ENCODE peak calls at places on chromosomes 11 and 22, in six cellular contexts. B is fibroblast of lung, D is PC-3, L is astrocyte, T is SK-N-SH, V is PC-9. M is an unnamed sample.

GRCh38 chr11:104338186-104338585 is 174.2 kb upstream of the PDGFD start:
- DNase-seq in B (peak), L (peak), V (no peak), T (no peak), D (no peak), M (no peak)

GRCh38 chr11:107741044-107741823 is 29.4 kb upstream of the SLN start:
- DNase-seq in B (peak), T (peak), V (peak), L (no peak), D (peak), M (peak)

GRCh38 chr11:123231263-123231662 is 36.2 kb upstream of the CLMP start:
- DNase-seq in D (no peak), L (no peak), B (no peak), V (no peak), T (no peak), M (no peak)

GRCh38 chr22:24694971-24695928 is 79.3 kb downstream of the PIWIL3 start:
- DNase-seq in T (no peak), D (no peak), B (no peak), L (no peak), V (no peak), M (peak)

GRCh38 chr11:84543367-84544159 is 1083.6 kb downstream of the DLG2 start:
- DNase-seq in V (no peak), L (no peak), D (no peak), T (peak), B (no peak), M (peak)

GRCh38 chr22:17972385-17973181 is 51.8 kb downstream of the MICAL3 start:
- DNase-seq in T (no peak), V (peak), D (peak), L (peak), B (peak), M (peak)

GRCh38 chr11:90911192-90911591 is 688.3 kb upstream of the CHORDC1 start:
- DNase-seq in L (no peak), B (no peak), T (no peak), V (no peak), D (no peak), M (no peak)

GRCh38 chr11:85626496-85626895 is 648 bp downstream of the DLG2 start:
- DNase-seq in L (no peak), T (no peak), V (no peak), B (no peak), D (peak), M (no peak)

GRCh38 chr11:788009-788640 is 1.8 kb downstream of the CEND1 start:
- DNase-seq in L (no peak), V (no peak), B (no peak), D (no peak), T (no peak), M (no peak)

GRCh38 chr11:102312656-102313055 is 4.6 kb upstream of the BIRC3 start:
- DNase-seq in L (no peak), V (no peak), D (peak), T (no peak), B (peak), M (no peak)

GRCh38 chr11:64074239-64074638 is 38.5 kb downstream of the FLRT1 start:
- DNase-seq in V (no peak), B (peak), T (no peak), L (no peak), D (no peak), M (no peak)

GRCh38 chr11:67283490-67283963 is 5.6 kb upstream of the ANKRD13D start:
- DNase-seq in L (no peak), B (no peak), D (no peak), V (no peak), T (no peak), M (no peak)

GRCh38 chr11:9137293-9138132 is 46.1 kb upstream of the SCUBE2 start:
- DNase-seq in L (peak), V (peak), T (peak), B (peak), D (peak), M (peak)

GRCh38 chr11:85076535-85077330 is 550.4 kb downstream of the DLG2 start:
- DNase-seq in V (peak), T (no peak), L (peak), B (peak), D (peak), M (no peak)

GRCh38 chr11:14045417-14045816 is 82.9 kb downstream of the SPON1 start:
- DNase-seq in T (no peak), V (no peak), L (no peak), D (no peak), B (no peak), M (no peak)

GRCh38 chr11:107370390-107370789 is 87.2 kb downstream of the CWF19L2 start:
- DNase-seq in D (peak), V (no peak), T (no peak), L (peak), B (peak), M (no peak)

GRCh38 chr11:63906585-63906984 is 10.4 kb downstream of the RCOR2 start:
- DNase-seq in T (peak), L (no peak), B (no peak), D (peak), V (no peak), M (peak)

GRCh38 chr11:78684377-78684776 is 109.7 kb upstream of the NARS2 start:
- DNase-seq in V (no peak), B (peak), L (no peak), T (no peak), D (no peak), M (peak)

GRCh38 chr22:22425366-22425765 is 83.2 kb downstream of the ZNF280B start:
- DNase-seq in L (no peak), B (no peak), V (no peak), T (no peak), D (no peak), M (no peak)

GRCh38 chr22:22427542-22428065 is 80.9 kb downstream of the ZNF280B start:
- DNase-seq in L (no peak), B (no peak), T (no peak), V (no peak), D (no peak), M (no peak)

GRCh38 chr22:22424210-22424800 is 84.2 kb downstream of the ZNF280B start:
- DNase-seq in D (no peak), T (no peak), B (no peak), L (no peak), V (no peak), M (peak)

GRCh38 chr22:22424956-22425355 is 83.6 kb downstream of the ZNF280B start:
- DNase-seq in L (no peak), T (no peak), D (no peak), B (no peak), V (no peak), M (no peak)

GRCh38 chr22:22425783-22426624 is 82.5 kb downstream of the ZNF280B start:
- DNase-seq in D (no peak), B (no peak), L (no peak), T (no peak), V (no peak), M (no peak)
- H2AFZ ChIP-seq in D (no peak), B (no peak), L (no peak), T (no peak), V (no peak), M (no peak)

GRCh38 chr22:19886605-19887250 is 32.1 kb upstream of the GNB1L start:
- DNase-seq in V (no peak), B (peak), D (no peak), L (peak), T (no peak), M (no peak)
- H3K4me3 ChIP-seq in V (no peak), B (no peak), D (no peak), L (no peak), T (no peak), M (no peak)

GRCh38 chr11:93542753-93543246 is 391 bp downstream of the SMCO4 start:
- DNase-seq in B (no peak), T (no peak), V (no peak), D (no peak), L (no peak), M (no peak)

GRCh38 chr11:93543292-93543977 is at the start of gene SMCO4:
- DNase-seq in V (peak), T (peak), L (peak), D (peak), B (peak), M (peak)

GRCh38 chr11:93541884-93542752 is 1.1 kb downstream of the SMCO4 start:
- DNase-seq in T (peak), B (peak), D (peak), L (peak), V (peak), M (peak)

GRCh38 chr11:93540337-93540736 is 2.9 kb downstream of the SMCO4 start:
- DNase-seq in D (no peak), B (no peak), V (no peak), L (no peak), T (no peak), M (no peak)

GRCh38 chr11:93541154-93541553 is 2.0 kb downstream of the SMCO4 start:
- DNase-seq in T (no peak), L (no peak), D (no peak), B (no peak), V (no peak), M (no peak)
- H3K27ac ChIP-seq in T (no peak), L (no peak), D (no peak), B (no peak), V (no peak), M (no peak)

GRCh38 chr11:118694771-118695170 is 15.3 kb upstream of the TREH start:
- DNase-seq in T (no peak), B (no peak), D (no peak), L (no peak), V (no peak), M (no peak)

GRCh38 chr11:118689852-118690552 is 10.6 kb upstream of the TREH start:
- DNase-seq in B (peak), V (peak), L (peak), D (peak), T (peak), M (peak)

GRCh38 chr11:118694185-118694584 is 14.7 kb upstream of the TREH start:
- DNase-seq in B (no peak), V (no peak), T (no peak), L (no peak), D (no peak), M (no peak)

GRCh38 chr11:118690553-118691304 is 11.3 kb upstream of the TREH start:
- DNase-seq in D (no peak), B (no peak), T (no peak), V (no peak), L (no peak), M (no peak)

GRCh38 chr11:118691926-118692830 is 12.7 kb upstream of the TREH start:
- DNase-seq in D (peak), T (no peak), L (peak), V (no peak), B (peak), M (no peak)
- H2AFZ ChIP-seq in D (no peak), T (peak), L (peak), V (no peak), B (no peak), M (peak)

GRCh38 chr22:38454011-38454360 is 1.0 kb downstream of the KCNJ4 start:
- DNase-seq in D (no peak), B (no peak), T (no peak), L (no peak), V (no peak), M (no peak)
- H3K4me3 ChIP-seq in D (no peak), B (no peak), T (no peak), L (no peak), V (no peak), M (peak)

GRCh38 chr22:20573176-20573829 is 65.9 kb downstream of the MED15 start:
- DNase-seq in T (no peak), B (no peak), D (no peak), V (no peak), L (no peak), M (no peak)
- H3K27ac ChIP-seq in T (no peak), B (peak), D (no peak), V (no peak), L (no peak), M (no peak)

GRCh38 chr22:27919222-27919942 is at the start of gene PITPNB:
- DNase-seq in B (peak), L (peak), D (peak), T (peak), V (peak), M (peak)

GRCh38 chr22:27919943-27920755 is 1.1 kb upstream of the PITPNB start:
- DNase-seq in T (peak), D (peak), V (peak), B (peak), L (peak), M (peak)

GRCh38 chr22:27913162-27913741 is 5.8 kb downstream of the PITPNB start:
- DNase-seq in T (peak), B (peak), D (no peak), L (no peak), V (no peak), M (no peak)

DNA sequence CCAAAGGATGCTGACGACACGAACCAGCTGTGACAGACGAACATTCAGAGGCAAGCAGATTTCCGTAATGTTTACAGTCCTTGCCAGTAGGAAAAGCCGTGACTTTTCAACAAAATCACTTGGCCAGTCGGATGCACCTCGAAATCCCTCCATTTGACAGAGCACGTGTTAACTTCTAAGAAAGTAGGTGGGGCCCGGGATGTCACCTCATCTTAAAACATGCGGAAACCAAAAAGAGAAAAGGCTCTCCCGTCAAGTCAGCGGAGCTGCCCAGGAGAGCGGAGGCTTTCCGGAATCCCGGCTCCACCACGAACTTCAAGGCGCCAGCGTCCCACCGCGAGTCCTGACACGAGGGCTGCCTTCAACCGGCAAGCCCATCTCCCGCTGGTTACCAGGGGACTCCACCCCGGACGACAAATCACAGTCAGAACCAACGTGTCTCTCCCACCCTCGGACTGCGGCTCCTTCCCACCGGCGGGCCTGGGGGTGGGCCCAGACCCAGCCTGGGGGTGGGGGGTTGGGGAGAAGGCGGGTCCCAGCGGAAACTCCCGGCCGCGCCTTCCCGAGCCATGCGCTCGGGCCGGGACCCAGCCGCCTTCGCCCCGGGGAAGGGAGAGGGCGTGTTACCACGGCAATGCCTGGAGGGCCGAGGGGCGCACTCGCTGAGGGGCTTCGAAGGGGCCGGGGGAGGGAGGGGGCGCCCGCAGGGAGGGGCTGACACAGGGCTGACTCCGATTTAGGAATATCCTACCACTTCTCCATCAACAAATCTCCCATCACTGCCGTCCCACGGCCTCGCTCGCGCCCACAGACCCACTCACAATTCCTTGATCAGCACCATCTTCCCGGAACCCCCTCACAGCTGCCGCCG is 470 bp downstream of the PITPNB start:
- DNase-seq in V (peak), L (peak), B (peak), D (peak), T (peak), M (peak)
- H2AFZ ChIP-seq in V (peak), L (peak), B (no peak), D (peak), T (no peak), M (no peak)

GRCh38 chr11:130178992-130179391 is 19.4 kb downstream of the ST14 start:
- DNase-seq in V (no peak), L (no peak), T (no peak), D (no peak), B (no peak), M (no peak)

GRCh38 chr11:130178441-130178971 is 18.9 kb downstream of the ST14 start:
- DNase-seq in L (no peak), T (no peak), D (no peak), B (no peak), V (peak), M (no peak)

GRCh38 chr11:130180896-130181294 is 21.3 kb downstream of the ST14 start:
- DNase-seq in L (no peak), B (no peak), T (no peak), D (no peak), V (no peak), M (no peak)

GRCh38 chr11:130180491-130180890 is 20.9 kb downstream of the ST14 start:
- DNase-seq in T (no peak), L (peak), B (peak), V (no peak), D (peak), M (no peak)

DNA sequence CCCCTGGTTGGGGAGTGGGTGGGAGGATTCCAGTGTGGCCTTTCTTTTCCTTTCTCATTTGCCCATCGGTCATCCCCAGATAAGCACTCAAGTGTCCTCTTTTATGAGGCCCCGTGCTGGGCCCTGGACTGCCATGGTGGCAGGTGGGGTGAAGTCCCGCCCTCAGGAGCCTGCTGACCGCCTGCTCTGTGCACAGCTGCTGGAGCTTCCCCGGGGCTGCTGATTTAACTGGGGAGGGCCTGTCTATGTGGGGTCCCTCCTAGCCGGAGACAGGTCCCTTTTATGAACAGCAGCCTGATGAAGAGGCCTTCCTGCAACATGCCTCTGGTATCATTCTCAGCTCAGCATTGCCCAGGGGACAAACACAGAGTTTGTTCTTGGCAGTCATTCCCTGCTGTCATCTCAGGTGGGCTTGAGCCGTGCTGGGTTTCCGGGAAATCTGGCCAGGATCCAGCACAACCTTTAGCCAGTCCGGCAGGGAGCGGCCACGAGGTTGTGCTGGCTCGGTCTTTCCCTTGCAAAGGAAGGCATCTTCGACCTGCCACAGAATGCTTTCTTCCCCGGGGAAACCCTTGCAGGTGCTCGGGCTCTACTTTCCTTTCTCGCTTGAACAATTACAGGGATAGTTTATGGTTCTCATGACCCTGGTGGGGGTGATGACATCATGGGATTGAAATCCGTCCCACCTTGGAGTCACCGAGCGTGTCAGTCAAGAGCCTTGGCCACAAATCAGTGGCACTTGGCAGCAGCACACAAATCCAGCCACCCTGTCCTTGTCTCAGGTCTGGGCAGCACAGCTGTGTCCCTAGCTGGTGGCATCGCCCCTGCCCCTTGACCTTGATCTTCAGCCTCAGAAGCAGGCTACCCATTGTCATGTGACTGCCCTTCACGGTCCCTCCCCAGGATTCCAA is 20.1 kb downstream of the ST14 start:
- DNase-seq in L (no peak), D (no peak), V (no peak), B (no peak), T (no peak), M (no peak)
- H3K4me3 ChIP-seq in L (no peak), D (no peak), V (no peak), B (no peak), T (no peak), M (no peak)

DNA sequence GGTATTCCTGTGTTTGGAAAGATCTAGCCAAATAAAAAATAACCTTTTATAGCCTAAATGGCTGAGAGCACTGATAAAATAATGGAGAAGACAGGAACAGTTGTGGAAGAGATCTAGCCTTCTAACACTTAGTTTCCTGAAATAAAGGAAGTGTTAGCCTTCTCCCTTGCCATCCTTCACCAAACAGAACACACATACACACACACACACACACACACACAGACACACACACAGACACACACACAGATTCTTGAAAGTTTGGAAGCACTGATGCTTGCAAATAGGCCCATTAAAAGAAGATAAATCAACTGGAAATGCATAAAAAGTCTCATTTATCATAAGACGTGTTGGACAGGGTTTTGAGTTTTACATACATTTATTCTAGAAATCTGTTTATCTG is 37.5 kb downstream of the KIRREL3 start:
- DNase-seq in L (peak), B (no peak), V (no peak), T (no peak), D (no peak), M (no peak)
- H3K27ac ChIP-seq in L (peak), B (no peak), V (no peak), T (no peak), D (no peak), M (no peak)

M was measured in GM23338.